ENCODE peak calls at places on chromosomes 4 and X, in eight cellular contexts. One of them, this sample, is unnamed.

GRCh38 chr4:140359571-140360427 is 13.6 kb upstream of the SCOC start:
- DNase-seq in uterus: peak; percentile 80
- DNase-seq in SW480: peak; percentile 73
- DNase-seq in H4: peak; percentile 76
- DNase-seq in T-cell: peak; percentile 60
- DNase-seq in NCI-H2029: peak; percentile 83
- DNase-seq in astrocyte of the spinal cord: peak; percentile 83
- DNase-seq in AML-193: peak; percentile 73
- DNase-seq in this sample: peak; percentile 45

GRCh38 chr4:62871057-62871456 is 1538.2 kb downstream of the TECRL start:
- DNase-seq in uterus: no peak
- DNase-seq in SW480: peak; percentile 53
- DNase-seq in H4: peak; percentile 5
- DNase-seq in T-cell: no peak
- DNase-seq in NCI-H2029: no peak
- DNase-seq in astrocyte of the spinal cord: no peak
- DNase-seq in AML-193: no peak
- DNase-seq in this sample: no peak

GRCh38 chrX:136586386-136586785 is 54.4 kb downstream of the VGLL1 start:
- DNase-seq in uterus: no peak
- DNase-seq in SW480: no peak
- DNase-seq in H4: peak; percentile 66
- DNase-seq in T-cell: peak; percentile 45
- DNase-seq in NCI-H2029: no peak
- DNase-seq in astrocyte of the spinal cord: peak; percentile 28
- DNase-seq in AML-193: no peak
- DNase-seq in this sample: no peak

GRCh38 chr4:183478123-183478522 is 26.7 kb upstream of the ING2 start:
- DNase-seq in uterus: no peak
- DNase-seq in SW480: no peak
- DNase-seq in H4: no peak
- DNase-seq in T-cell: no peak
- DNase-seq in NCI-H2029: no peak
- DNase-seq in astrocyte of the spinal cord: no peak
- DNase-seq in AML-193: no peak
- DNase-seq in this sample: no peak

GRCh38 chr4:153520227-153520626 is 54.1 kb downstream of the TMEM131L start:
- DNase-seq in uterus: no peak
- DNase-seq in SW480: no peak
- DNase-seq in H4: no peak
- DNase-seq in T-cell: no peak
- DNase-seq in NCI-H2029: no peak
- DNase-seq in astrocyte of the spinal cord: no peak
- DNase-seq in AML-193: no peak
- DNase-seq in this sample: no peak

GRCh38 chr4:153560918-153561317 is 94.8 kb downstream of the TMEM131L start:
- DNase-seq in uterus: no peak
- DNase-seq in SW480: no peak
- DNase-seq in H4: no peak
- DNase-seq in T-cell: no peak
- DNase-seq in NCI-H2029: no peak
- DNase-seq in astrocyte of the spinal cord: no peak
- DNase-seq in AML-193: no peak
- DNase-seq in this sample: no peak

GRCh38 chr4:177680308-177680707 is 238.1 kb upstream of the AGA start:
- DNase-seq in uterus: no peak
- DNase-seq in SW480: no peak
- DNase-seq in H4: no peak
- DNase-seq in T-cell: no peak
- DNase-seq in NCI-H2029: no peak
- DNase-seq in astrocyte of the spinal cord: no peak
- DNase-seq in AML-193: no peak
- DNase-seq in this sample: no peak

GRCh38 chr4:1495416-1496115 is 89.3 kb upstream of the NKX1-1 start:
- DNase-seq in uterus: no peak
- DNase-seq in SW480: no peak
- DNase-seq in H4: no peak
- DNase-seq in T-cell: no peak
- DNase-seq in NCI-H2029: no peak
- DNase-seq in astrocyte of the spinal cord: no peak
- DNase-seq in AML-193: no peak
- DNase-seq in this sample: no peak

GRCh38 chr4:151184523-151185458 is 85.4 kb downstream of the RPS3A start:
- DNase-seq in uterus: no peak
- DNase-seq in SW480: no peak
- DNase-seq in H4: no peak
- DNase-seq in T-cell: no peak
- DNase-seq in NCI-H2029: peak; percentile 4
- DNase-seq in astrocyte of the spinal cord: peak; percentile 78
- DNase-seq in AML-193: no peak
- DNase-seq in this sample: no peak

GRCh38 chr4:138982754-138983153 is 32.8 kb upstream of the NOCT start:
- DNase-seq in uterus: no peak
- DNase-seq in SW480: no peak
- DNase-seq in H4: no peak
- DNase-seq in T-cell: no peak
- DNase-seq in NCI-H2029: no peak
- DNase-seq in astrocyte of the spinal cord: no peak
- DNase-seq in AML-193: no peak
- DNase-seq in this sample: no peak

GRCh38 chrX:124475358-124475757 is 129.0 kb downstream of the SH2D1A start:
- DNase-seq in uterus: no peak
- DNase-seq in SW480: no peak
- DNase-seq in H4: no peak
- DNase-seq in T-cell: no peak
- DNase-seq in NCI-H2029: no peak
- DNase-seq in astrocyte of the spinal cord: no peak
- DNase-seq in AML-193: no peak
- DNase-seq in this sample: no peak

GRCh38 chr4:164959896-164960295 is 17.6 kb downstream of the TRIM61 start:
- DNase-seq in uterus: no peak
- DNase-seq in SW480: no peak
- DNase-seq in H4: peak; percentile 39
- DNase-seq in T-cell: no peak
- DNase-seq in NCI-H2029: no peak
- DNase-seq in astrocyte of the spinal cord: no peak
- DNase-seq in AML-193: no peak
- DNase-seq in this sample: no peak

GRCh38 chr4:37001688-37002436 is 242.7 kb upstream of the NWD2 start:
- DNase-seq in uterus: no peak
- DNase-seq in SW480: no peak
- DNase-seq in H4: peak; percentile 89
- DNase-seq in T-cell: no peak
- DNase-seq in NCI-H2029: no peak
- DNase-seq in astrocyte of the spinal cord: no peak
- DNase-seq in AML-193: no peak
- DNase-seq in this sample: no peak

GRCh38 chr4:152698012-152698499 is 18.3 kb upstream of the TMEM154 start:
- DNase-seq in uterus: no peak
- DNase-seq in SW480: no peak
- DNase-seq in H4: no peak
- DNase-seq in T-cell: no peak
- DNase-seq in NCI-H2029: no peak
- DNase-seq in astrocyte of the spinal cord: no peak
- DNase-seq in AML-193: no peak
- DNase-seq in this sample: no peak

GRCh38 chr4:174210952-174211490 is 72.4 kb downstream of the FBXO8 start:
- DNase-seq in uterus: no peak
- DNase-seq in SW480: no peak
- DNase-seq in H4: no peak
- DNase-seq in T-cell: no peak
- DNase-seq in NCI-H2029: no peak
- DNase-seq in astrocyte of the spinal cord: no peak
- DNase-seq in AML-193: no peak
- DNase-seq in this sample: no peak

GRCh38 chr4:40327340-40327739 is 7.8 kb upstream of the CHRNA9 start:
- DNase-seq in uterus: no peak
- DNase-seq in SW480: no peak
- DNase-seq in H4: no peak
- DNase-seq in T-cell: no peak
- DNase-seq in NCI-H2029: no peak
- DNase-seq in astrocyte of the spinal cord: no peak
- DNase-seq in AML-193: peak; percentile 97
- DNase-seq in this sample: peak; percentile 88

GRCh38 chrX:13048265-13048664 is 3.8 kb upstream of the FAM9C start:
- DNase-seq in uterus: no peak
- DNase-seq in SW480: no peak
- DNase-seq in H4: no peak
- DNase-seq in T-cell: no peak
- DNase-seq in NCI-H2029: no peak
- DNase-seq in astrocyte of the spinal cord: peak; percentile 28
- DNase-seq in AML-193: no peak
- DNase-seq in this sample: no peak

GRCh38 chr4:148443550-148444295 is 1.5 kb upstream of the NR3C2 start:
- DNase-seq in uterus: peak; percentile 58
- DNase-seq in SW480: no peak
- DNase-seq in H4: no peak
- DNase-seq in T-cell: peak; percentile 13
- DNase-seq in NCI-H2029: no peak
- DNase-seq in astrocyte of the spinal cord: no peak
- DNase-seq in AML-193: no peak
- DNase-seq in this sample: no peak

GRCh38 chr4:85886665-85887064 is 411.7 kb downstream of the ARHGAP24 start:
- DNase-seq in uterus: no peak
- DNase-seq in SW480: no peak
- DNase-seq in H4: no peak
- DNase-seq in T-cell: no peak
- DNase-seq in NCI-H2029: no peak
- DNase-seq in astrocyte of the spinal cord: no peak
- DNase-seq in AML-193: no peak
- DNase-seq in this sample: no peak

GRCh38 chr4:22356996-22357596 is 158.8 kb downstream of the ADGRA3 start:
- DNase-seq in uterus: no peak
- DNase-seq in SW480: peak; percentile 22
- DNase-seq in H4: peak; percentile 59
- DNase-seq in T-cell: no peak
- DNase-seq in NCI-H2029: no peak
- DNase-seq in astrocyte of the spinal cord: peak; percentile 37
- DNase-seq in AML-193: peak; percentile 31
- DNase-seq in this sample: peak; percentile 16

GRCh38 chr4:99356992-99357391 is 4.4 kb upstream of the ADH1C start:
- DNase-seq in uterus: no peak
- DNase-seq in SW480: no peak
- DNase-seq in H4: no peak
- DNase-seq in T-cell: no peak
- DNase-seq in NCI-H2029: no peak
- DNase-seq in astrocyte of the spinal cord: no peak
- DNase-seq in AML-193: no peak
- DNase-seq in this sample: no peak

GRCh38 chr4:142095886-142096605 is 459.7 kb downstream of the IL15 start:
- DNase-seq in uterus: peak; percentile 76
- DNase-seq in SW480: peak; percentile 3
- DNase-seq in H4: peak; percentile 73
- DNase-seq in T-cell: no peak
- DNase-seq in NCI-H2029: peak; percentile 68
- DNase-seq in astrocyte of the spinal cord: peak; percentile 94
- DNase-seq in AML-193: no peak
- DNase-seq in this sample: no peak

GRCh38 chr4:86497980-86498379 is 96.1 kb upstream of the PTPN13 start:
- DNase-seq in uterus: no peak
- DNase-seq in SW480: no peak
- DNase-seq in H4: peak; percentile 16
- DNase-seq in T-cell: no peak
- DNase-seq in NCI-H2029: no peak
- DNase-seq in astrocyte of the spinal cord: no peak
- DNase-seq in AML-193: no peak
- DNase-seq in this sample: no peak

GRCh38 chrX:39953879-39954278 is 143.9 kb downstream of the BCOR start:
- DNase-seq in uterus: no peak
- DNase-seq in SW480: peak; percentile 90
- DNase-seq in H4: peak; percentile 87
- DNase-seq in T-cell: no peak
- DNase-seq in NCI-H2029: peak; percentile 83
- DNase-seq in astrocyte of the spinal cord: peak; percentile 84
- DNase-seq in AML-193: no peak
- DNase-seq in this sample: no peak

GRCh38 chrX:16786791-16787735 is 797 bp downstream of the TXLNG start:
- DNase-seq in uterus: peak; percentile 27
- DNase-seq in SW480: peak; percentile 8
- DNase-seq in H4: no peak
- DNase-seq in T-cell: peak; percentile 32
- DNase-seq in NCI-H2029: no peak
- DNase-seq in astrocyte of the spinal cord: no peak
- DNase-seq in AML-193: peak; percentile 4
- DNase-seq in this sample: no peak

GRCh38 chr4:1579834-1580686 is 104.1 kb downstream of the FAM53A start:
- DNase-seq in uterus: no peak
- DNase-seq in SW480: peak; percentile 81
- DNase-seq in H4: peak; percentile 83
- DNase-seq in T-cell: peak; percentile 94
- DNase-seq in NCI-H2029: no peak
- DNase-seq in astrocyte of the spinal cord: peak; percentile 83
- DNase-seq in AML-193: peak; percentile 36
- DNase-seq in this sample: peak; percentile 65

GRCh38 chrX:34585561-34585960 is 71.5 kb downstream of the TMEM47 start:
- DNase-seq in uterus: no peak
- DNase-seq in SW480: no peak
- DNase-seq in H4: no peak
- DNase-seq in T-cell: no peak
- DNase-seq in NCI-H2029: no peak
- DNase-seq in astrocyte of the spinal cord: no peak
- DNase-seq in AML-193: no peak
- DNase-seq in this sample: no peak

GRCh38 chr4:3291411-3291968 is 1.3 kb upstream of the RGS12 start:
- DNase-seq in uterus: no peak
- DNase-seq in SW480: peak; percentile 51
- DNase-seq in H4: peak; percentile 18
- DNase-seq in T-cell: no peak
- DNase-seq in NCI-H2029: peak; percentile 74
- DNase-seq in astrocyte of the spinal cord: no peak
- DNase-seq in AML-193: no peak
- DNase-seq in this sample: no peak

GRCh38 chr4:4792516-4792915 is 66.9 kb upstream of the MSX1 start:
- DNase-seq in uterus: no peak
- DNase-seq in SW480: no peak
- DNase-seq in H4: no peak
- DNase-seq in T-cell: no peak
- DNase-seq in NCI-H2029: no peak
- DNase-seq in astrocyte of the spinal cord: peak; percentile 14
- DNase-seq in AML-193: no peak
- DNase-seq in this sample: no peak

GRCh38 chrX:40877869-40878268 is 142.5 kb upstream of the MED14 start:
- DNase-seq in uterus: no peak
- DNase-seq in SW480: peak; percentile 18
- DNase-seq in H4: peak; percentile 7
- DNase-seq in T-cell: no peak
- DNase-seq in NCI-H2029: no peak
- DNase-seq in astrocyte of the spinal cord: peak; percentile 32
- DNase-seq in AML-193: peak; percentile 5
- DNase-seq in this sample: no peak

GRCh38 chr4:107719211-107719926 is 665 bp downstream of the PAPSS1 start:
- DNase-seq in uterus: peak; percentile 43
- DNase-seq in SW480: peak; percentile 41
- DNase-seq in H4: no peak
- DNase-seq in T-cell: peak; percentile 9
- DNase-seq in NCI-H2029: no peak
- DNase-seq in astrocyte of the spinal cord: peak; percentile 50
- DNase-seq in AML-193: peak; percentile 58
- DNase-seq in this sample: peak; percentile 54

GRCh38 chr4:124936427-124936826 is 223.9 kb upstream of the ANKRD50 start:
- DNase-seq in uterus: no peak
- DNase-seq in SW480: no peak
- DNase-seq in H4: peak; percentile 78
- DNase-seq in T-cell: no peak
- DNase-seq in NCI-H2029: peak; percentile 88
- DNase-seq in astrocyte of the spinal cord: peak; percentile 70
- DNase-seq in AML-193: no peak
- DNase-seq in this sample: no peak

GRCh38 chr4:85587952-85588351 is 113.0 kb downstream of the ARHGAP24 start:
- DNase-seq in uterus: no peak
- DNase-seq in SW480: no peak
- DNase-seq in H4: no peak
- DNase-seq in T-cell: no peak
- DNase-seq in NCI-H2029: no peak
- DNase-seq in astrocyte of the spinal cord: no peak
- DNase-seq in AML-193: no peak
- DNase-seq in this sample: no peak

GRCh38 chr4:86961605-86962295 is 26.9 kb downstream of the AFF1 start:
- DNase-seq in uterus: peak; percentile 59
- DNase-seq in SW480: peak; percentile 48
- DNase-seq in H4: peak; percentile 66
- DNase-seq in T-cell: peak; percentile 3
- DNase-seq in NCI-H2029: no peak
- DNase-seq in astrocyte of the spinal cord: peak; percentile 75
- DNase-seq in AML-193: peak; percentile 81
- DNase-seq in this sample: peak; percentile 94